ENCODE peak calls at places on chromosomes 6 and 20, in nine cellular contexts. X is GM12865; M is GM20000; H is MM.1S; D is cardiac fibroblast; B is tibial artery; W is CD8-positive, alpha-beta T cell; G is AG10803; T is upper lobe of right lung. F is an unnamed sample.

GRCh38 chr6:12001004-12001705 is 11.0 kb upstream of the HIVEP1 start:
- DNase-seq in T (no peak), G (peak), D (peak), X (no peak), B (peak), M (no peak), W (no peak), H (no peak), F (peak)

GRCh38 chr6:118565317-118565960 is 17.3 kb downstream of the PLN start:
- DNase-seq in T (no peak), W (peak), M (peak), H (peak), G (no peak), X (peak), D (no peak), B (no peak), F (no peak)

GRCh38 chr6:37004044-37004984 is 1.1 kb upstream of the FGD2 start:
- DNase-seq in X (peak), T (no peak), W (no peak), D (no peak), G (no peak), M (peak), B (no peak), H (no peak), F (no peak)

GRCh38 chr6:106159531-106159940 is 73.4 kb downstream of the PRDM1 start:
- DNase-seq in W (no peak), B (no peak), H (peak), X (no peak), D (peak), T (no peak), G (peak), M (no peak), F (peak)

GRCh38 chr6:71248306-71248705 is 40.3 kb upstream of the OGFRL1 start:
- DNase-seq in H (no peak), D (peak), X (peak), M (no peak), W (no peak), B (no peak), T (no peak), G (peak), F (peak)

GRCh38 chr6:170295519-170296422 is 4.9 kb upstream of the DLL1 start:
- DNase-seq in X (peak), D (no peak), H (peak), W (peak), T (no peak), M (peak), G (no peak), B (no peak), F (no peak)

GRCh38 chr6:15380354-15380753 is 134.5 kb downstream of the JARID2 start:
- DNase-seq in H (no peak), T (no peak), X (no peak), G (no peak), M (no peak), B (no peak), W (no peak), D (no peak), F (no peak)

GRCh38 chr6:12567682-12568081 is 148.9 kb upstream of the PHACTR1 start:
- DNase-seq in G (no peak), D (no peak), H (no peak), B (no peak), W (no peak), M (no peak), X (no peak), T (no peak), F (no peak)

GRCh38 chr6:144315226-144315980 is 30.3 kb downstream of the UTRN start:
- DNase-seq in D (no peak), H (no peak), W (no peak), M (no peak), T (no peak), B (peak), X (no peak), G (no peak), F (no peak)

GRCh38 chr6:151143337-151143736 is 96.4 kb upstream of the AKAP12 start:
- DNase-seq in X (no peak), H (no peak), T (no peak), B (no peak), G (no peak), W (no peak), D (no peak), M (no peak), F (no peak)

GRCh38 chr20:7601431-7601830 is 338.8 kb downstream of the HAO1 start:
- DNase-seq in G (no peak), T (no peak), H (no peak), X (no peak), D (no peak), M (no peak), W (no peak), B (no peak), F (no peak)

GRCh38 chr20:35091808-35092523 is 641 bp downstream of the TRPC4AP start:
- DNase-seq in W (no peak), X (peak), G (peak), T (no peak), H (peak), B (peak), D (peak), M (peak), F (peak)

GRCh38 chr20:38674178-38675133 is 49.8 kb upstream of the SLC32A1 start:
- DNase-seq in X (peak), W (peak), M (peak), B (no peak), T (peak), G (peak), H (no peak), D (peak), F (peak)

GRCh38 chr20:58433759-58434158 is 44.7 kb downstream of the VAPB start:
- DNase-seq in T (no peak), H (no peak), X (no peak), D (peak), W (no peak), M (no peak), G (peak), B (no peak), F (peak)

GRCh38 chr6:3913077-3913957 is 64.1 kb downstream of the FAM50B start:
- DNase-seq in H (no peak), B (peak), W (no peak), M (no peak), T (no peak), D (peak), X (no peak), G (peak), F (peak)

GRCh38 chr6:89205819-89206218 is 11.3 kb downstream of the GABRR1 start:
- DNase-seq in W (no peak), B (no peak), T (no peak), D (no peak), H (peak), X (no peak), G (no peak), M (no peak), F (no peak)

GRCh38 chr6:24951831-24952299 is 16.1 kb upstream of the RIPOR2 start:
- DNase-seq in H (no peak), T (no peak), M (no peak), D (no peak), B (peak), W (peak), G (no peak), X (peak), F (no peak)

GRCh38 chr20:35283441-35284266 is 918 bp downstream of the EIF6 start:
- DNase-seq in M (no peak), B (no peak), T (no peak), D (no peak), W (no peak), H (no peak), X (no peak), G (no peak), F (no peak)

GRCh38 chr6:148868901-148869300 is 122.1 kb downstream of the UST start:
- DNase-seq in X (no peak), D (no peak), H (no peak), M (no peak), W (no peak), T (no peak), G (no peak), B (no peak), F (no peak)

GRCh38 chr6:151325075-151326050 is 66.0 kb downstream of the ZBTB2 start:
- DNase-seq in X (peak), M (no peak), W (peak), B (peak), H (no peak), T (peak), G (peak), D (peak), F (peak)

GRCh38 chr20:41497186-41497895 is 120.8 kb downstream of the CHD6 start:
- DNase-seq in M (no peak), H (no peak), G (peak), W (no peak), X (no peak), B (no peak), T (no peak), D (no peak), F (no peak)

GRCh38 chr6:37696220-37696840 is 1.4 kb downstream of the MDGA1 start:
- DNase-seq in B (peak), M (peak), X (peak), T (no peak), W (peak), D (peak), H (no peak), G (peak), F (peak)

DNA sequence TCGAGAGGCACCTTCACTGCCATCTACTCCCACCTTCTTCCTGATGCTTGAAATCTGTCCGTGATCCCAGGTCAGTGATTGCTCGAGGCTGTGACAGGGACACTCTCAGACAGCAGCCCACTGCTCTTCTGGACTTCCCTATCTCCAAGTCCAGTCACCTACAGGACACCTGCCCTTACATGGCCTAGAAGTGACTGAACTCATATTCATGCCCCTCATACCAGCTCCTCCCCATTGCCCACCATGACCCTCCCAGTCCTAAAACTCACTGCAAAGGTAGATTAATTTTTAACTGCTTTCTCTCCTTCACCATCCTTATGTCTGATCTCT is 7.5 kb upstream of the ARMC12 start:
- DNase-seq in B (no peak), T (no peak), G (no peak), X (no peak), M (no peak), D (no peak), H (no peak), W (no peak), F (no peak)
- TF ChIP-seq CTCF in B (no peak), T (no peak), G (no peak), X (no peak), M (no peak), D (no peak), H (no peak), W (no peak), F (no peak)

GRCh38 chr6:152634773-152635172 is 2.4 kb downstream of the SYNE1 start:
- DNase-seq in M (no peak), W (peak), B (no peak), H (peak), D (no peak), X (peak), G (peak), T (peak), F (no peak)

GRCh38 chr6:152637422-152638047 is 373 bp upstream of the SYNE1 start:
- DNase-seq in D (no peak), M (no peak), H (no peak), G (peak), X (no peak), B (no peak), T (no peak), W (no peak), F (peak)

GRCh38 chr6:152632383-152632782 is 4.8 kb downstream of the SYNE1 start:
- DNase-seq in T (no peak), B (no peak), M (no peak), X (no peak), W (no peak), G (no peak), H (no peak), D (no peak), F (no peak)

GRCh38 chr6:152636675-152637421 is at the start of gene SYNE1:
- DNase-seq in H (no peak), X (peak), D (peak), T (peak), M (peak), B (no peak), W (peak), G (no peak), F (peak)

GRCh38 chr6:152635949-152636674 is 1.1 kb downstream of the SYNE1 start:
- DNase-seq in W (peak), B (no peak), D (peak), X (peak), M (peak), G (peak), T (peak), H (no peak), F (peak)
- TF ChIP-seq CTCF in W (no peak), B (no peak), D (no peak), X (no peak), M (no peak), G (no peak), T (no peak), H (no peak), F (no peak)

GRCh38 chr20:60262967-60263603 is 304.9 kb downstream of the CDH26 start:
- DNase-seq in W (peak), T (no peak), X (peak), D (peak), M (peak), H (peak), B (no peak), G (no peak), F (no peak)
- TF ChIP-seq CTCF in W (peak), T (peak), X (peak), D (peak), M (peak), H (peak), B (peak), G (peak), F (peak)

DNA sequence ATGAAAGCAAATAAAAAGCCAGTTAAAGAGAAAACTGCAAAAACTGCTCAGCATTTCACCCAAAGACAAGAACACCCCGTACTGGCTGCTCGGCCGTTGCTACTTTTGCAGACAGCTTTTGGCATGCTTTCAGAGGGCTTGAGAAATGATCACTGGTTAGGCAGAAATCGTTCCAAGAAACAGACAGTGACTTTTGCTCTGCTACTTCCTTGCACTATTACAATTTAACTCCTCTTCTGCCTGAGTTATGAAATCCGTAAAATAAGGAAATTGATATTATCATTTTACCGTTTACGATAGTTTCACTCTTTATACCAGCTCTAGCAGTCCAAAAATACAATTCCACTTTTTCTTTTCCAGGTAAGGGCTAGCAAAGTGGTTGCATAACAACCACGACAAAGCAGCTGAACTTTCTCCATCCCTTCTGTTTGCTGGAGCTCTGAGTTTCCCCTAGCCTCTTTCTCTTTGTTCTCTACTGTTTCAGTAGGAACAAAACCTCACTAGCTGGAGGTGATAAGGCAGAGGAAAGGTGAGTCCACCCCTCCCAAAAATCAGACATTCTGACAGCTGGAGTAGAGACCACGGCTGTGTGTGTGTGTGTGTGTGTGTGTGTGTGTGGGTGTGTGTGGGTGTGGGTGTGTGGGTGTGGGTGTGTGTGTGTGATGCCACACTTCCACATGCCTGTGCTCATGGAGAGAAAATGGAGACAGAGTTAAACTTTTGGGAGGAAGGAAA is 191.8 kb upstream of the RREB1 start:
- DNase-seq in M (no peak), X (no peak), H (no peak), T (peak), W (no peak), B (peak), G (peak), D (peak), F (peak)
- TF ChIP-seq CTCF in M (no peak), X (no peak), H (no peak), T (no peak), W (no peak), B (no peak), G (no peak), D (no peak), F (no peak)

GRCh38 chr6:52664991-52665686 is 5.8 kb upstream of the TMEM14A start:
- DNase-seq in D (peak), T (no peak), G (no peak), H (no peak), M (no peak), X (no peak), B (no peak), W (no peak), F (no peak)

GRCh38 chr6:52662031-52662430 is 8.9 kb upstream of the TMEM14A start:
- DNase-seq in G (peak), H (no peak), X (no peak), T (no peak), B (no peak), W (no peak), M (no peak), D (no peak), F (no peak)

GRCh38 chr6:52664185-52664990 is 6.5 kb upstream of the TMEM14A start:
- DNase-seq in M (peak), D (peak), B (peak), T (peak), W (peak), X (peak), G (peak), H (peak), F (peak)

GRCh38 chr6:52663120-52663934 is 7.6 kb upstream of the TMEM14A start:
- DNase-seq in M (peak), T (no peak), H (peak), W (peak), D (peak), G (peak), B (no peak), X (peak), F (peak)

GRCh38 chr6:52663935-52664184 is 7.1 kb upstream of the TMEM14A start:
- DNase-seq in D (no peak), B (no peak), X (no peak), H (no peak), W (no peak), T (no peak), M (no peak), G (no peak), F (no peak)
- TF ChIP-seq CTCF in D (no peak), B (no peak), X (no peak), H (no peak), W (no peak), T (no peak), M (no peak), G (no peak), F (no peak)

DNA sequence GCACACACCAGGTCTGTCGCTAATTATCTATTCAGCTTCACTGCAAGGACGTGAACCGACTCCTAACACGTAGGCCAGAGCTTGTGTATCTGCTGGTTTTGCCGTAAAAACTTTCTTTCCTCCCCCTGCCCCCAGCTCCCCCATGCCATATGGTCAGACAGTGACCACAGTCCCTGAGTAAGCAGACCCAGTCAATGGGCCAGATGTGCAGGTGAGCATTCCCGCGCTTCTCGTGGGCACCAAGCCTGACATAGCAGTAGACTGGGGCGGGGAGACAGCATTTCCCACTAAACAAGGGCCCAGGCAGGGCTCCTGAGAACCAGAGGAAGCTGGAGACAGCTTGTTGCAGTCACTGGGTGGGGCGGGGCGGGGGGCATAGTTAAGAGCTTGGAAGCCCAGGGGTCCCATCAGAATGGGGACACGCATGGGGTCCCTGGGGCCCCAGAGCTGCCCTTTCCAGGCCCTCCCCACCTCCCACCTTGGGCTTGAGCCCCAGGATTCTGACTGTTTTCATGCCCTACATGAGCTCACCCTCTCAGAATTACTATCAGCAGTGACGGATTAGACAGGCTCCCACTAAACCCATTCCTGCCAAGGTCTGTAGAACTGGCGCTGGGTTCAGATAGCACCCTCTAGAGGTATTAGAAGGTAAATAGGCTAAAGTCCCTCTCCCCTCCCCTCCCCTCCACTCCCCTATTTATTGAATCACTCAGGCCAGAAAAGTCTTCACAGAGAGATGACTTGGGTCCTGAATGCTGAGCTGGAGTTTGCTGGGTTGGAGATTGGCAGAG is 51.8 kb downstream of the CDH26 start:
- DNase-seq in X (no peak), H (no peak), G (no peak), T (no peak), W (no peak), B (no peak), M (no peak), D (no peak), F (no peak)
- TF ChIP-seq CTCF in X (peak), H (peak), G (no peak), T (no peak), W (no peak), B (no peak), M (no peak), D (no peak), F (no peak)

DNA sequence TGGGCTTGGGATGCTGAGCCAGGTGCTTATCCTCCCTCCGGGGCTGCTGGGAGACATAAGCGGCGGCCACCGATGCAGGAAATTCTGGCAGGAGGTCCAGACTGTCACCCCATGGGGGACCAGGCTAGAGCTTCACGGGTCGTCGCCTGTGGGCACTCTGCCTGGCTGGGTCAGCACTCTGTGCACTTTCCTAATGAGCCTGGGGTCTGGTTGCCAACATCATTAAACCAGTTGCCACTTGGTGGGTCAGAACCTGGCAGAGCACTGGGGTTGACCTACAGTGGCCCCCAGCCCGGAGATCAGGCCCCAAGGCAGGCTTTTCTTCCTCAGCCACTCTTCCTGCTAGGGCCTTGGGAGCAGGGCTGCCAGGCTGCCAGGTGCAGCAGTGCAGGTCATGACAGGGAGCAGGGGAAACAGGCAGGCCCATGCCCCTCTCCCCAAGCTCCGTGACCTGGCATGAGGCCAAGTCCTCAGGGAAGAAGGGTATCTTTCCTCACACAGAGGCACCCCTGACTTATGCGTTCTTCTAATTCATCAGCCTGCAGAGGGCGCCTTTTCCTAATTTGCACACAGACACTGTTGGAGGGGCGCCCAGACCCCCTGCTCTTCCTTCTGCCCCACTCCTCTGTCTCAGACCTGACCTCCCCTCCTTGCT is 154.5 kb upstream of the MLN start:
- DNase-seq in B (no peak), G (no peak), X (no peak), D (peak), H (no peak), T (peak), M (no peak), W (peak), F (no peak)
- TF ChIP-seq CTCF in B (no peak), G (peak), X (no peak), D (no peak), H (peak), T (peak), M (no peak), W (no peak), F (peak)

GRCh38 chr6:132961610-132962009 is 147.2 kb downstream of the RPS12 start:
- DNase-seq in W (no peak), M (peak), H (no peak), B (no peak), T (no peak), G (no peak), D (no peak), X (peak), F (no peak)
- TF ChIP-seq CTCF in W (no peak), M (peak), H (peak), B (no peak), T (no peak), G (peak), D (no peak), X (peak), F (peak)

F was measured in fibroblast of pulmonary artery.